ENCODE peak calls at places on chromosome 1, in seven cellular contexts. O is lower leg skin, K is epithelial cell of esophagus, D is breast epithelium, N is AG09309, T is type B pancreatic cell, H is thoracic aorta. I is an unnamed sample.
A peak's percentile ranks its signal among the peaks of the same experiment; 100 is the strongest.

GRCh38 chr1:204867666-204868339 is 2.9 kb upstream of the NFASC start:
- DNase-seq in O (peak; percentile 52), K (no peak), D (peak; percentile 27), N (no peak), T (no peak), H (no peak), I (no peak)

GRCh38 chr1:179142889-179143299 is 61.0 kb downstream of the TOR3A start:
- DNase-seq in O (no peak), K (peak; percentile 96), D (no peak), N (peak; percentile 95), T (no peak), H (no peak), I (peak; percentile 98)

GRCh38 chr1:206729507-206729906 is 41.1 kb upstream of the IL19 start:
- DNase-seq in O (no peak), K (no peak), D (no peak), N (no peak), T (no peak), H (no peak), I (no peak)

GRCh38 chr1:228445867-228446584 is 29.4 kb upstream of the TRIM17 start:
- DNase-seq in O (peak; percentile 71), K (peak; percentile 52), D (no peak), N (no peak), T (no peak), H (no peak), I (peak; percentile 43)

GRCh38 chr1:63868220-63868897 is 94.5 kb downstream of the ROR1 start:
- DNase-seq in O (no peak), K (peak; percentile 95), D (no peak), N (no peak), T (no peak), H (no peak), I (no peak)

GRCh38 chr1:15523104-15523921 is 702 bp downstream of the CASP9 start:
- DNase-seq in O (no peak), K (no peak), D (no peak), N (no peak), T (no peak), H (no peak), I (peak; percentile 46)

GRCh38 chr1:25257176-25257575 is 9.9 kb upstream of the RSRP1 start:
- DNase-seq in O (no peak), K (peak; percentile 14), D (no peak), N (no peak), T (no peak), H (no peak), I (peak; percentile 61)

GRCh38 chr1:33578557-33579448 is 106.4 kb downstream of the ZSCAN20 start:
- DNase-seq in O (no peak), K (no peak), D (no peak), N (no peak), T (no peak), H (no peak), I (no peak)

GRCh38 chr1:177877086-177877485 is 92.8 kb downstream of the SEC16B start:
- DNase-seq in O (no peak), K (no peak), D (no peak), N (no peak), T (no peak), H (no peak), I (no peak)

GRCh38 chr1:1021010-1021845 is 1.3 kb downstream of the AGRN start:
- DNase-seq in O (no peak), K (peak; percentile 63), D (peak; percentile 54), N (peak; percentile 17), T (no peak), H (no peak), I (peak; percentile 73)

GRCh38 chr1:59976194-59977074 is 49.9 kb upstream of the CYP2J2 start:
- DNase-seq in O (peak; percentile 94), K (peak; percentile 58), D (peak; percentile 39), N (no peak), T (peak; percentile 79), H (peak; percentile 15), I (peak; percentile 57)

GRCh38 chr1:41696381-41696780 is 211.9 kb upstream of the EDN2 start:
- DNase-seq in O (no peak), K (no peak), D (no peak), N (no peak), T (no peak), H (no peak), I (no peak)

GRCh38 chr1:81237531-81238528 is 562.9 kb upstream of the ADGRL2 start:
- DNase-seq in O (no peak), K (peak; percentile 34), D (no peak), N (no peak), T (no peak), H (no peak), I (no peak)

GRCh38 chr1:47866631-47867446 is 130.3 kb downstream of the TRABD2B start:
- DNase-seq in O (no peak), K (no peak), D (no peak), N (no peak), T (no peak), H (no peak), I (no peak)

GRCh38 chr1:47867447-47868347 is 129.5 kb downstream of the TRABD2B start:
- DNase-seq in O (no peak), K (no peak), D (no peak), N (no peak), T (no peak), H (no peak), I (no peak)

GRCh38 chr1:47868348-47868676 is 128.9 kb downstream of the TRABD2B start:
- DNase-seq in O (no peak), K (no peak), D (no peak), N (no peak), T (no peak), H (no peak), I (no peak)

GRCh38 chr1:47870480-47870879 is 126.7 kb downstream of the TRABD2B start:
- DNase-seq in O (no peak), K (peak; percentile 7), D (no peak), N (no peak), T (no peak), H (no peak), I (no peak)

GRCh38 chr1:47865881-47866535 is 131.2 kb downstream of the TRABD2B start:
- DNase-seq in O (no peak), K (no peak), D (no peak), N (no peak), T (no peak), H (no peak), I (no peak)
- TF ChIP-seq CTCF in O (no peak), K (no peak), D (no peak), N (no peak), T (no peak), H (no peak), I (no peak)

GRCh38 chr1:3872546-3872945 is 15.3 kb downstream of the DFFB start:
- DNase-seq in O (no peak), K (no peak), D (no peak), N (no peak), T (no peak), H (no peak), I (no peak)

GRCh38 chr1:3865606-3866160 is 8.4 kb downstream of the DFFB start:
- DNase-seq in O (no peak), K (no peak), D (no peak), N (no peak), T (no peak), H (no peak), I (no peak)

GRCh38 chr1:3868464-3869006 is 11.3 kb downstream of the DFFB start:
- DNase-seq in O (no peak), K (no peak), D (no peak), N (no peak), T (no peak), H (no peak), I (no peak)

GRCh38 chr1:3871451-3871805 is 14.2 kb downstream of the DFFB start:
- DNase-seq in O (no peak), K (no peak), D (no peak), N (no peak), T (no peak), H (no peak), I (no peak)

DNA sequence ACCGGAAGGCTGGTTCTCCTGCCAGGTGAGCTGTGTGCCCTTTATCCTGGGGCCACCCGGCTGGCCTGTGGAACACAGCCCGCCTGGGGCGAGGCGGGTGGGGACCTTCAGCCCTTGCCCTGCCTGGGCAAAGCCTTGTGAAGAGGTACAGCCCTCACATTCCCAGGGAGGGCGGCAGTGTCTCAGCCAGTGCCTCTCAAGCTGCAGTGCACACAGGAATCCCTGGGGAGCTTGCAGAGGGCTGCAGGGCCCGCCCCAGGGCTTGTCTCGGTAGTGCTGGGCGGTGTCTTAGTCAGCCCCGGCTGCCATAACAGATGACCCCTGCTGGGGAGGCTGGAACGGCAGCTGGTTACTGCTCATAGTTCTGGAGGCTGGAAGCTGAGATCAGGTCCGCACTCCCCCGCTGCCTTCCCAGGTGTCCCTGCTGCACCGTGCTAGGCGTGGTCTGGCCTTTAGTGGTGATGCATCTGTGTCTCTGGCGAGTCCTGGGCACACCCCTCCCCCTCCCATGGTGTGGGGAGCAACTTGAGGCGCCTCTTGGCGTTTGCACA is 12.6 kb downstream of the DFFB start:
- DNase-seq in O (no peak), K (no peak), D (no peak), N (no peak), T (no peak), H (no peak), I (no peak)
- TF ChIP-seq CTCF in O (no peak), K (no peak), D (no peak), N (no peak), T (no peak), H (no peak), I (no peak)

GRCh38 chr1:151964510-151964909 is 29.1 kb downstream of the S100A10 start:
- DNase-seq in O (no peak), K (no peak), D (no peak), N (no peak), T (no peak), H (no peak), I (no peak)

GRCh38 chr1:151963288-151963687 is 30.4 kb downstream of the S100A10 start:
- DNase-seq in O (no peak), K (no peak), D (no peak), N (no peak), T (no peak), H (no peak), I (no peak)

GRCh38 chr1:151960780-151961513 is 32.7 kb downstream of the S100A10 start:
- DNase-seq in O (no peak), K (no peak), D (no peak), N (no peak), T (no peak), H (no peak), I (no peak)

GRCh38 chr1:151958959-151959358 is 34.7 kb downstream of the S100A10 start:
- DNase-seq in O (no peak), K (peak; percentile 66), D (no peak), N (no peak), T (no peak), H (no peak), I (no peak)

GRCh38 chr1:151961795-151962194 is 31.9 kb downstream of the S100A10 start:
- DNase-seq in O (no peak), K (no peak), D (no peak), N (no peak), T (no peak), H (no peak), I (no peak)
- TF ChIP-seq CTCF in O (no peak), K (no peak), D (no peak), N (no peak), T (no peak), H (no peak), I (no peak)

DNA sequence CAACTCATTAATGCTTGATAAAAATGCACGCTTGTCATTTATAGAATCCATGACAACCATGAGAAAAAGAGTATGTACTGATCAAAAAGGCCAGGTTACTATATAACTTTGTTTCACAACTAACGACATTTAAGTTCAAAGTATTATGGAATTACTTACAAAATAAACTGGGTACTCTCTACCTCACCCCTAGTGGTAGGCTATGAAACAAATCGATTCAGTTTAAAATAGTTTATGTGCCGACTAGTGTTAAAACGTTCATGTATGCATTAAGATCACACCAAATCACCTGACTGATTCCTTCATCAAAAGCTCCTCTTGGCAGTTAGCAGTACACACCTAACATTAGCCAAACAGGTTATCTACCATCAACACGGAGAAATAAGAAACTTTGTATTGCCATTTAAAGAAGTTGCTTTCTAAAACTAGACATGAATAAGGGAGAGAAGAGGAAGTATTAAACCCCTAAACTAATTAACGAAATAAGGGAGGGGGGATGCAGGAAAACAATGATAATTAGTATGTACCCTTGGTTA is 137.1 kb downstream of the AKT3 start:
- DNase-seq in O (no peak), K (no peak), D (no peak), N (no peak), T (no peak), H (no peak), I (no peak)
- TF ChIP-seq CTCF in O (no peak), K (peak; percentile 12), D (no peak), N (peak; percentile 37), T (peak; percentile 72), H (no peak), I (peak; percentile 44)